ENCODE peak calls at places on chromosomes 3 and 15, in ten cellular contexts. One of them, this sample, is unnamed.

GRCh38 chr15:81909229-81910087 is 136.4 kb downstream of the MEX3B start:
- DNase-seq in neural progenitor cell: no peak
- DNase-seq in esophagus squamous epithelium: no peak
- DNase-seq in fibroblast of lung: peak
- DNase-seq in choroid plexus epithelial cell: no peak
- DNase-seq in lower lobe of right lung: no peak
- DNase-seq in psoas muscle: no peak
- DNase-seq in suprapubic skin: no peak
- DNase-seq in RWPE2: no peak
- DNase-seq in GM12865: no peak
- DNase-seq in this sample: no peak

GRCh38 chr3:104549099-104549714 is 817.5 kb upstream of the ALCAM start:
- DNase-seq in fibroblast of lung: no peak
- DNase-seq in psoas muscle: no peak
- DNase-seq in lower lobe of right lung: no peak
- DNase-seq in GM12865: no peak
- DNase-seq in RWPE2: no peak
- DNase-seq in suprapubic skin: no peak
- DNase-seq in esophagus squamous epithelium: no peak
- DNase-seq in neural progenitor cell: no peak
- DNase-seq in choroid plexus epithelial cell: no peak
- DNase-seq in this sample: no peak

GRCh38 chr15:76204558-76204845 is 106.8 kb downstream of the ETFA start:
- DNase-seq in lower lobe of right lung: no peak
- DNase-seq in neural progenitor cell: no peak
- DNase-seq in choroid plexus epithelial cell: no peak
- DNase-seq in RWPE2: peak
- DNase-seq in esophagus squamous epithelium: no peak
- DNase-seq in psoas muscle: no peak
- DNase-seq in GM12865: no peak
- DNase-seq in fibroblast of lung: no peak
- DNase-seq in suprapubic skin: peak
- DNase-seq in this sample: no peak

GRCh38 chr3:184379375-184380209 is at the start of gene CHRD:
- DNase-seq in neural progenitor cell: peak
- DNase-seq in GM12865: no peak
- DNase-seq in choroid plexus epithelial cell: no peak
- DNase-seq in fibroblast of lung: no peak
- DNase-seq in RWPE2: no peak
- DNase-seq in psoas muscle: peak
- DNase-seq in lower lobe of right lung: no peak
- DNase-seq in suprapubic skin: peak
- DNase-seq in esophagus squamous epithelium: no peak
- DNase-seq in this sample: no peak

GRCh38 chr15:77864211-77865105 is 213.1 kb downstream of the TBC1D2B start:
- DNase-seq in suprapubic skin: peak
- DNase-seq in psoas muscle: peak
- DNase-seq in GM12865: no peak
- DNase-seq in choroid plexus epithelial cell: no peak
- DNase-seq in neural progenitor cell: no peak
- DNase-seq in RWPE2: peak
- DNase-seq in lower lobe of right lung: no peak
- DNase-seq in esophagus squamous epithelium: no peak
- DNase-seq in fibroblast of lung: no peak
- DNase-seq in this sample: no peak

GRCh38 chr15:70647396-70647795 is 116.0 kb downstream of the UACA start:
- DNase-seq in psoas muscle: no peak
- DNase-seq in GM12865: no peak
- DNase-seq in choroid plexus epithelial cell: no peak
- DNase-seq in RWPE2: no peak
- DNase-seq in neural progenitor cell: no peak
- DNase-seq in lower lobe of right lung: no peak
- DNase-seq in esophagus squamous epithelium: no peak
- DNase-seq in suprapubic skin: no peak
- DNase-seq in fibroblast of lung: no peak
- DNase-seq in this sample: no peak

GRCh38 chr3:150495563-150496168 is 50.6 kb downstream of the SERP1 start:
- DNase-seq in suprapubic skin: no peak
- DNase-seq in RWPE2: no peak
- DNase-seq in lower lobe of right lung: no peak
- DNase-seq in neural progenitor cell: peak
- DNase-seq in GM12865: peak
- DNase-seq in fibroblast of lung: peak
- DNase-seq in psoas muscle: no peak
- DNase-seq in esophagus squamous epithelium: no peak
- DNase-seq in choroid plexus epithelial cell: peak
- DNase-seq in this sample: no peak

GRCh38 chr3:132652640-132653270 is 6.9 kb downstream of the ACAD11 start:
- DNase-seq in RWPE2: no peak
- DNase-seq in esophagus squamous epithelium: no peak
- DNase-seq in psoas muscle: no peak
- DNase-seq in fibroblast of lung: peak
- DNase-seq in suprapubic skin: no peak
- DNase-seq in neural progenitor cell: no peak
- DNase-seq in GM12865: no peak
- DNase-seq in choroid plexus epithelial cell: peak
- DNase-seq in lower lobe of right lung: no peak
- DNase-seq in this sample: no peak

GRCh38 chr3:187742351-187743171 is 2.7 kb downstream of the BCL6 start:
- DNase-seq in choroid plexus epithelial cell: peak
- DNase-seq in psoas muscle: peak
- DNase-seq in lower lobe of right lung: peak
- DNase-seq in esophagus squamous epithelium: no peak
- DNase-seq in RWPE2: no peak
- DNase-seq in GM12865: no peak
- DNase-seq in suprapubic skin: no peak
- DNase-seq in fibroblast of lung: peak
- DNase-seq in neural progenitor cell: no peak
- DNase-seq in this sample: no peak

GRCh38 chr3:187739561-187740445 is 5.5 kb downstream of the BCL6 start:
- DNase-seq in esophagus squamous epithelium: peak
- DNase-seq in neural progenitor cell: peak
- DNase-seq in GM12865: peak
- DNase-seq in fibroblast of lung: peak
- DNase-seq in psoas muscle: peak
- DNase-seq in lower lobe of right lung: peak
- DNase-seq in RWPE2: peak
- DNase-seq in suprapubic skin: peak
- DNase-seq in choroid plexus epithelial cell: peak
- DNase-seq in this sample: peak

GRCh38 chr3:187740446-187741399 is 4.5 kb downstream of the BCL6 start:
- DNase-seq in choroid plexus epithelial cell: peak
- DNase-seq in fibroblast of lung: peak
- DNase-seq in psoas muscle: peak
- DNase-seq in lower lobe of right lung: peak
- DNase-seq in neural progenitor cell: peak
- DNase-seq in GM12865: peak
- DNase-seq in RWPE2: peak
- DNase-seq in esophagus squamous epithelium: no peak
- DNase-seq in suprapubic skin: peak
- DNase-seq in this sample: peak

GRCh38 chr3:187743195-187744141 is 1.8 kb downstream of the BCL6 start:
- DNase-seq in GM12865: no peak
- DNase-seq in RWPE2: no peak
- DNase-seq in lower lobe of right lung: peak
- DNase-seq in esophagus squamous epithelium: peak
- DNase-seq in fibroblast of lung: peak
- DNase-seq in neural progenitor cell: peak
- DNase-seq in suprapubic skin: peak
- DNase-seq in psoas muscle: peak
- DNase-seq in choroid plexus epithelial cell: peak
- DNase-seq in this sample: peak

GRCh38 chr3:187741403-187742350 is 3.6 kb downstream of the BCL6 start:
- DNase-seq in GM12865: peak
- DNase-seq in lower lobe of right lung: peak
- DNase-seq in esophagus squamous epithelium: no peak
- DNase-seq in suprapubic skin: peak
- DNase-seq in psoas muscle: peak
- DNase-seq in neural progenitor cell: peak
- DNase-seq in choroid plexus epithelial cell: peak
- DNase-seq in RWPE2: peak
- DNase-seq in fibroblast of lung: peak
- DNase-seq in this sample: peak
- TF ChIP-seq CTCF in GM12865: peak
- TF ChIP-seq CTCF in lower lobe of right lung: peak
- TF ChIP-seq CTCF in esophagus squamous epithelium: peak
- TF ChIP-seq CTCF in suprapubic skin: peak
- TF ChIP-seq CTCF in psoas muscle: peak
- TF ChIP-seq CTCF in neural progenitor cell: peak
- TF ChIP-seq CTCF in choroid plexus epithelial cell: peak
- TF ChIP-seq CTCF in RWPE2: peak
- TF ChIP-seq CTCF in fibroblast of lung: peak
- TF ChIP-seq CTCF in this sample: peak

DNA sequence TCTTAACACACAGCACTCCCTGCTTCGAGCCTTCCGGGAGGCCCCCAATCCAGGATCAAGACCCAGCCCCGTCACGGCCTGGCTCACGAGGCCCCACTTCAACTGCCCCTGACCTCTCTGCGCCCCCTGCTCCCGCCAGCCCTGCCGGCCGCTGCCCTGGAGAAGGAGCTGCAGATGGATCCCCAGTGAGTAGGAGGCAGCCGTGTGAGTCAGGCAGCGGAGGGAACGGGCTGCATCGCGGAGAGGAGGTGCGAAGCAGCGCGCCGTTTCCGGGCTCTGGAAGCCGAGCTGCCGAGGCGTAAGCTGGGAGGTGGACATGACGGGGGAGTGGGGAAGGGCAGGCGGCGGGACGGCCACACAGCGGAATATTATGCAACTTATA is 133.4 kb downstream of the TPRA1 start:
- DNase-seq in GM12865: no peak
- DNase-seq in RWPE2: peak
- DNase-seq in choroid plexus epithelial cell: peak
- DNase-seq in neural progenitor cell: peak
- DNase-seq in psoas muscle: peak
- DNase-seq in esophagus squamous epithelium: no peak
- DNase-seq in suprapubic skin: peak
- DNase-seq in lower lobe of right lung: no peak
- DNase-seq in fibroblast of lung: peak
- DNase-seq in this sample: peak
- H3K4me3 ChIP-seq in GM12865: no peak
- H3K4me3 ChIP-seq in RWPE2: peak
- H3K4me3 ChIP-seq in choroid plexus epithelial cell: peak
- H3K4me3 ChIP-seq in neural progenitor cell: no peak
- H3K4me3 ChIP-seq in psoas muscle: no peak
- H3K4me3 ChIP-seq in esophagus squamous epithelium: peak
- H3K4me3 ChIP-seq in suprapubic skin: peak
- H3K4me3 ChIP-seq in lower lobe of right lung: peak
- H3K4me3 ChIP-seq in fibroblast of lung: no peak
- H3K4me3 ChIP-seq in this sample: no peak

GRCh38 chr3:111765136-111765535 is 93.9 kb upstream of the PHLDB2 start:
- DNase-seq in suprapubic skin: no peak
- DNase-seq in fibroblast of lung: no peak
- DNase-seq in esophagus squamous epithelium: no peak
- DNase-seq in neural progenitor cell: no peak
- DNase-seq in GM12865: no peak
- DNase-seq in lower lobe of right lung: no peak
- DNase-seq in RWPE2: no peak
- DNase-seq in choroid plexus epithelial cell: no peak
- DNase-seq in psoas muscle: no peak
- DNase-seq in this sample: no peak

GRCh38 chr3:111769110-111769509 is 90.0 kb upstream of the PHLDB2 start:
- DNase-seq in choroid plexus epithelial cell: no peak
- DNase-seq in GM12865: no peak
- DNase-seq in esophagus squamous epithelium: no peak
- DNase-seq in neural progenitor cell: no peak
- DNase-seq in lower lobe of right lung: no peak
- DNase-seq in RWPE2: no peak
- DNase-seq in suprapubic skin: no peak
- DNase-seq in fibroblast of lung: no peak
- DNase-seq in psoas muscle: no peak
- DNase-seq in this sample: no peak

GRCh38 chr3:111769965-111770364 is 89.1 kb upstream of the PHLDB2 start:
- DNase-seq in psoas muscle: no peak
- DNase-seq in fibroblast of lung: no peak
- DNase-seq in lower lobe of right lung: no peak
- DNase-seq in choroid plexus epithelial cell: no peak
- DNase-seq in suprapubic skin: no peak
- DNase-seq in neural progenitor cell: no peak
- DNase-seq in esophagus squamous epithelium: no peak
- DNase-seq in GM12865: no peak
- DNase-seq in RWPE2: no peak
- DNase-seq in this sample: no peak

GRCh38 chr3:111768571-111769100 is 90.4 kb upstream of the PHLDB2 start:
- DNase-seq in fibroblast of lung: peak
- DNase-seq in psoas muscle: no peak
- DNase-seq in neural progenitor cell: no peak
- DNase-seq in lower lobe of right lung: no peak
- DNase-seq in choroid plexus epithelial cell: peak
- DNase-seq in RWPE2: peak
- DNase-seq in GM12865: no peak
- DNase-seq in esophagus squamous epithelium: no peak
- DNase-seq in suprapubic skin: no peak
- DNase-seq in this sample: no peak

DNA sequence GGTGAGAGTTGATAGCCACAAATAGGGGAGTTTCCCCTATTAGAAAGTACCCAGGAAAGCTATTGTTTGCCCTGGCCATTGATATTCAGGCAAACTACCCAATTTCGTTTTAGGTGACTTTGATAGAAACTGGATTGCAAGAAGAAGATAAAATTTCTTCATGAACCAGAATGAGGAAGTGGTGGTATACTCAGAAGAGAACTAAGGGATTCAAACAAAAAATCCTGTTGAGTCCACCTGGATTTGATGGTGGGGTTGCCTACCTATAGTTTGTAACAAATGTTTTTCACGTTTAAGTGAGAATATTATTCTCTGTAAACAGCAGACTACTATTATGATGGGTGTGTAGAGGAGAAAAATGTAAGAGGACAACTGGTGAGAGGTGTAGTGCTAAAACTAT is 91.0 kb upstream of the PHLDB2 start:
- DNase-seq in esophagus squamous epithelium: no peak
- DNase-seq in GM12865: no peak
- DNase-seq in neural progenitor cell: no peak
- DNase-seq in choroid plexus epithelial cell: no peak
- DNase-seq in lower lobe of right lung: no peak
- DNase-seq in RWPE2: no peak
- DNase-seq in psoas muscle: no peak
- DNase-seq in fibroblast of lung: no peak
- DNase-seq in suprapubic skin: no peak
- DNase-seq in this sample: no peak
- TF ChIP-seq CTCF in esophagus squamous epithelium: no peak
- TF ChIP-seq CTCF in GM12865: no peak
- TF ChIP-seq CTCF in neural progenitor cell: no peak
- TF ChIP-seq CTCF in choroid plexus epithelial cell: no peak
- TF ChIP-seq CTCF in lower lobe of right lung: no peak
- TF ChIP-seq CTCF in RWPE2: no peak
- TF ChIP-seq CTCF in psoas muscle: no peak
- TF ChIP-seq CTCF in fibroblast of lung: no peak
- TF ChIP-seq CTCF in suprapubic skin: no peak
- TF ChIP-seq CTCF in this sample: no peak

GRCh38 chr3:49132073-49132436 is 795 bp downstream of the LAMB2 start:
- DNase-seq in lower lobe of right lung: no peak
- DNase-seq in GM12865: no peak
- DNase-seq in psoas muscle: no peak
- DNase-seq in choroid plexus epithelial cell: no peak
- DNase-seq in fibroblast of lung: no peak
- DNase-seq in suprapubic skin: no peak
- DNase-seq in esophagus squamous epithelium: no peak
- DNase-seq in RWPE2: no peak
- DNase-seq in neural progenitor cell: no peak
- DNase-seq in this sample: no peak

GRCh38 chr3:49132437-49133225 is at the start of gene LAMB2:
- DNase-seq in suprapubic skin: peak
- DNase-seq in choroid plexus epithelial cell: peak
- DNase-seq in GM12865: no peak
- DNase-seq in lower lobe of right lung: peak
- DNase-seq in neural progenitor cell: peak
- DNase-seq in RWPE2: no peak
- DNase-seq in fibroblast of lung: peak
- DNase-seq in esophagus squamous epithelium: no peak
- DNase-seq in psoas muscle: peak
- DNase-seq in this sample: peak

GRCh38 chr3:49131576-49131975 is 1.3 kb downstream of the LAMB2 start:
- DNase-seq in RWPE2: no peak
- DNase-seq in choroid plexus epithelial cell: no peak
- DNase-seq in GM12865: no peak
- DNase-seq in lower lobe of right lung: no peak
- DNase-seq in neural progenitor cell: no peak
- DNase-seq in psoas muscle: no peak
- DNase-seq in fibroblast of lung: no peak
- DNase-seq in suprapubic skin: no peak
- DNase-seq in esophagus squamous epithelium: no peak
- DNase-seq in this sample: no peak

GRCh38 chr3:49134471-49135265 is 1.8 kb upstream of the LAMB2 start:
- DNase-seq in choroid plexus epithelial cell: no peak
- DNase-seq in suprapubic skin: no peak
- DNase-seq in fibroblast of lung: no peak
- DNase-seq in psoas muscle: no peak
- DNase-seq in RWPE2: no peak
- DNase-seq in GM12865: no peak
- DNase-seq in neural progenitor cell: no peak
- DNase-seq in esophagus squamous epithelium: no peak
- DNase-seq in lower lobe of right lung: no peak
- DNase-seq in this sample: no peak

GRCh38 chr3:49133226-49133951 is 539 bp upstream of the LAMB2 start:
- DNase-seq in lower lobe of right lung: peak
- DNase-seq in GM12865: no peak
- DNase-seq in fibroblast of lung: peak
- DNase-seq in psoas muscle: peak
- DNase-seq in esophagus squamous epithelium: no peak
- DNase-seq in suprapubic skin: peak
- DNase-seq in neural progenitor cell: peak
- DNase-seq in RWPE2: no peak
- DNase-seq in choroid plexus epithelial cell: peak
- DNase-seq in this sample: peak
- H3K4me3 ChIP-seq in lower lobe of right lung: peak
- H3K4me3 ChIP-seq in GM12865: no peak
- H3K4me3 ChIP-seq in fibroblast of lung: peak
- H3K4me3 ChIP-seq in psoas muscle: peak
- H3K4me3 ChIP-seq in esophagus squamous epithelium: peak
- H3K4me3 ChIP-seq in suprapubic skin: peak
- H3K4me3 ChIP-seq in neural progenitor cell: peak
- H3K4me3 ChIP-seq in RWPE2: peak
- H3K4me3 ChIP-seq in choroid plexus epithelial cell: peak
- H3K4me3 ChIP-seq in this sample: peak